ENCODE peak calls at places on chromosomes 13 and 19, in six cellular contexts. H is kidney, W is PC-3, T is ovary, R is brain microvascular endothelial cell, M is psoas muscle. I is an unnamed sample. For H3K36me3, the result is how much of the 10 kb centered on the place peaks cover.

GRCh38 chr19:5445667-5446066 is 9.6 kb upstream of the ZNRF4 start:
- DNase-seq in R (no peak), M (no peak), H (no peak), T (no peak), W (peak), I (no peak)

GRCh38 chr19:54231077-54231931 is 8.5 kb upstream of the LILRB3 start:
- DNase-seq in T (peak), R (peak), W (peak), M (peak), H (peak), I (peak)

GRCh38 chr13:75685239-75685697 is 49.1 kb downstream of the LMO7 start:
- DNase-seq in R (peak), W (peak), H (no peak), T (no peak), M (no peak), I (no peak)

GRCh38 chr19:37907735-37908066 is 693 bp downstream of the SIPA1L3 start:
- DNase-seq in M (no peak), H (no peak), T (no peak), R (no peak), W (no peak), I (no peak)

GRCh38 chr13:94599877-94600276 is 1.8 kb upstream of the GPR180 start:
- DNase-seq in T (no peak), M (no peak), R (no peak), W (no peak), H (no peak), I (no peak)

GRCh38 chr19:38799104-38799503 is 10.1 kb downstream of the LGALS7B start:
- DNase-seq in W (peak), T (no peak), R (no peak), M (peak), H (peak), I (no peak)

GRCh38 chr19:37218592-37218935 is 550 bp downstream of the ZNF383 start:
- DNase-seq in T (no peak), H (no peak), R (peak), M (no peak), W (no peak), I (no peak)

GRCh38 chr13:33859691-33860303 is 41.8 kb downstream of the RFC3 start:
- DNase-seq in W (no peak), R (no peak), M (no peak), T (no peak), H (no peak), I (no peak)

GRCh38 chr19:16836115-16836905 is 7.1 kb downstream of the SIN3B start:
- DNase-seq in M (no peak), R (peak), H (peak), W (no peak), T (no peak), I (peak)

GRCh38 chr13:73417012-73417615 is 358.3 kb downstream of the KLF5 start:
- DNase-seq in M (no peak), R (no peak), H (no peak), T (no peak), W (peak), I (no peak)

GRCh38 chr19:21492932-21493906 is 12.2 kb upstream of the ZNF429 start:
- DNase-seq in R (no peak), W (no peak), H (no peak), T (no peak), M (no peak), I (no peak)

GRCh38 chr19:20162821-20163220 is 4.2 kb upstream of the ZNF486 start:
- DNase-seq in W (no peak), T (no peak), R (no peak), H (no peak), M (no peak), I (no peak)

GRCh38 chr13:103960011-103960410 is 893.8 kb upstream of the SLC10A2 start:
- DNase-seq in T (no peak), H (no peak), M (no peak), R (no peak), W (no peak), I (no peak)

GRCh38 chr19:29516358-29516725 is 9.5 kb upstream of the VSTM2B start:
- DNase-seq in M (peak), T (no peak), H (peak), W (no peak), R (no peak), I (no peak)

GRCh38 chr13:24625324-24625723 is 54.9 kb upstream of the ATP12A start:
- DNase-seq in M (no peak), R (no peak), W (no peak), H (no peak), T (no peak), I (no peak)

GRCh38 chr19:18484992-18485391 is 36.9 kb downstream of the ELL start:
- DNase-seq in R (no peak), W (no peak), H (no peak), M (no peak), T (no peak), I (no peak)

GRCh38 chr19:18479964-18480723 is 41.7 kb downstream of the ELL start:
- DNase-seq in R (no peak), T (peak), M (peak), H (peak), W (no peak), I (peak)

GRCh38 chr19:18478545-18479311 is 40.8 kb upstream of the ISYNA1 start:
- DNase-seq in H (peak), R (peak), M (peak), T (peak), W (peak), I (peak)

GRCh38 chr19:18483119-18483518 is 38.8 kb downstream of the ELL start:
- DNase-seq in H (no peak), R (no peak), W (no peak), M (no peak), T (no peak), I (no peak)

GRCh38 chr19:18481505-18482222 is 40.2 kb downstream of the ELL start:
- DNase-seq in T (no peak), W (no peak), M (no peak), H (no peak), R (no peak), I (no peak)
- TF ChIP-seq CTCF in T (no peak), W (no peak), M (no peak), H (no peak), R (no peak), I (no peak)

GRCh38 chr19:45070861-45071544 is 5.3 kb downstream of the ZNF296 start:
- DNase-seq in M (no peak), R (no peak), W (no peak), T (no peak), H (no peak), I (no peak)

GRCh38 chr19:45070214-45070613 is 6.1 kb downstream of the ZNF296 start:
- DNase-seq in M (no peak), R (no peak), T (no peak), W (no peak), H (no peak), I (no peak)

GRCh38 chr19:45069056-45069455 is 7.2 kb downstream of the ZNF296 start:
- DNase-seq in T (no peak), W (peak), R (no peak), H (no peak), M (no peak), I (no peak)

GRCh38 chr19:45066921-45067661 is 9.2 kb downstream of the ZNF296 start:
- DNase-seq in T (no peak), H (no peak), W (no peak), M (no peak), R (no peak), I (no peak)

DNA sequence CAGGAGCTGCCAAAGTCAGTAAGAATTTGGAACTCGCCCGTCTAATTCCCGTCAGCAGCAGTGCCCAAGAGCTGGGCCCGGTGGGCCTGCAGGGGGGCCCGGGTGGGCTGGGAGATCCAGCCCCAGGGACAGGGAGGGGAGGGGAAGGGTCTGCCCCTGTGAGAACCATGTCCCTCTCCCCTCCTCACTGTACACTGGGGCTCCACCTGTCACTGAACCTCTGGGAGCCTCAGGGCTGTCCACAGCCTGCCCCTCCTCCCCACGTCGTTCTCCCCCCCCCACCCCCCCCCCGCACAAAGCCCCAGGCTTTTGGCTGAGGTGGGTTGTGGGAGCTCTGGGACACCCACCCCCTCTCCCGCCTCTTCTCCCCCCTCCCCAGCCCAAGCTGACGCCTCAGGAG is 8.2 kb downstream of the ZNF296 start:
- DNase-seq in T (no peak), R (no peak), W (no peak), M (no peak), H (no peak), I (no peak)
- H3K36me3 ChIP-seq in T (under half), R (half or more), W (under half), M (under half), H (under half), I (under half)

DNA sequence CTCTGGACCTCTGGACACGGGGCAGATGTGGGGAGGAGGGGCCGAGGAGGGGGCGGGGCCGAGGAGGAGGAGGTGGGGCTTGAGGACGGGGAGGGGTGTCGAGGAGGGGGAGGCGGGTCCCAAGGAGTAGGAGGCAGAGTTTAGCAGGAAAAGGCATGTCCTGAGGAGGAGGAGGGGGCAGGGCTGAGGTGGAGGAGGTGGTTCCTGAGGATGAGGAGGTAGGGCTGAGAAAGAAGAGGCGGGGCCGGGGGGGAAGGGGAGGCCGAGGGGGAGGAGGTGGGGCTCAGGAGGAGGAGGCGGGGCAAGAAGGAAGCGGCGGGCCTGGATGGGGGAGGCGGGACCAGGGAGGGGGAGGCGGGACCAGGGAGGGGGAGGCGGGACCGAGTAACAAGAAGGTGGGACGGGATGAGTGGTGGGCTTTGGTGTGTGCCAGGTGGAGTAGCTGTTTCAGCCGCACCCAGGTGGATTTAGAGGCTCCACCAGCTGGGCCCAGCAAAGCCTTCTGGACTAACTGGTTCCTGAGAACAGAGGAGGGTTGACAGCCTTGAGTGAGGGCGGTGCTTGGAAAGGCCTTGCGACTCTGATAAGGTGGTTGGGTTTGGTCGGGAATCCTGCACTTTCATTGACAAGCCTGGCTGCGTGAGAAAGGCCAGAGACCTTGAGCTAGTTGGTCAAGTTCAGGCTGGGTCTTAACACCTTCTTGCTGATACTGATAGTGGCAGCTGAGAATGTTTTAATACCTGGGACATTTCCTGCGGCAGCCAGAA is 7.7 kb downstream of the TECR start:
- DNase-seq in H (peak), T (peak), M (peak), W (peak), R (peak), I (peak)
- H3K4me3 ChIP-seq in H (no peak), T (no peak), M (no peak), W (peak), R (no peak), I (no peak)

GRCh38 chr19:51030631-51031030 is 4.2 kb downstream of the KLK12 start:
- DNase-seq in W (no peak), H (no peak), M (no peak), T (no peak), R (no peak), I (no peak)
- TF ChIP-seq CTCF in W (no peak), H (no peak), M (no peak), T (no peak), R (no peak), I (no peak)

GRCh38 chr13:45967589-45967988 is 85.0 kb downstream of the ZC3H13 start:
- DNase-seq in W (no peak), M (no peak), H (no peak), T (no peak), R (no peak), I (no peak)
- H3K36me3 ChIP-seq in W (under half), M (under half), H (under half), T (under half), R (under half), I (under half)

GRCh38 chr19:1511318-1511988 is 1.4 kb downstream of the ADAMTSL5 start:
- DNase-seq in M (no peak), H (no peak), W (no peak), T (no peak), R (no peak), I (no peak)

GRCh38 chr19:1512671-1513491 is at the start of gene ADAMTSL5:
- DNase-seq in T (no peak), W (peak), R (no peak), M (peak), H (no peak), I (peak)

GRCh38 chr19:1510807-1511206 is 2.0 kb downstream of the ADAMTSL5 start:
- DNase-seq in H (no peak), R (no peak), W (no peak), T (no peak), M (no peak), I (no peak)

GRCh38 chr19:1510442-1510806 is 2.4 kb downstream of the ADAMTSL5 start:
- DNase-seq in W (no peak), H (no peak), T (no peak), M (no peak), R (no peak), I (no peak)

GRCh38 chr19:1511989-1512338 is 855 bp downstream of the ADAMTSL5 start:
- DNase-seq in T (no peak), H (no peak), W (no peak), M (no peak), R (no peak), I (no peak)
- H3K4me3 ChIP-seq in T (no peak), H (no peak), W (no peak), M (peak), R (no peak), I (no peak)

DNA sequence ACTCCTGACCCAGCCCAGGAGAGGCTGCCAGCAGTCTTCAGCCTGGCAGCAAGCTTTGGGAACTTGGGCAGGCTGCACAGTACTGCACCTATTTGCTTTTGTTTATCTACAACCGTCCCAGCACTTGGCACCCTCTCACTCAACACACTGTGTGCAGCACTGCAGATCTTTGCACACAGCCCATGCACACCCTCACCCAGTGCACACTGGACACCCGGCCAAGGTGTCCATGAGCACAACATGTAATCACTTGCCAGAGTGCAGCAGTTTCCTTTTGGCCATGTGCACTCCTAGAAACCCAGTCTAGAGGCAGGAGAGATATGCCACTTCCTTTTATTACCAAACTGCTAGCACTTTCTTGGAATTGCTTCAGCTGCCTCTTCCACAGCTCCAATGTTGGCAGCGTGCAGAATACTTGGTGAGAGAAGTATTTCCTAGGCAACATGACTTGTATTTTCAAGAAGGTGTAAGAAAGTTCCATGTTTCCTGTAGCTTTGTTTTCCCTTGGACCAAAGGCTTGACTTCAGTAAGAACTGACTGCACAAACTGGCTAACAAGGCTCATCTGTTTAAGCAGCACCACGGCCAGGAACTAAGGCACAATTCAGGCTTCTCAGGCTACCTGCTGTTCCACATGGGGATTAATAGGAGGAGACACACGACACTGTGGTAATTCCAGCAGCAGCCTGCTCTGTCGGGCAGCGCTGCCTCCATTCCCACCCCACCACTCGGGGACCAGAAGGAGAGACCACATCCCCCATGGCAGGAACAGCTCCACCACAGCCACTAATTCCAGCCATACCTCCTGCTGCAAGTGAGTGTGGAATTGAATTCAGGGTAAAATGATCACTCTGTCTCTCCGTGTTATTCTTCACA is 15.3 kb downstream of the ATP7B start:
- DNase-seq in W (no peak), T (no peak), R (no peak), H (no peak), M (no peak), I (no peak)
- TF ChIP-seq CTCF in W (no peak), T (no peak), R (peak), H (no peak), M (peak), I (no peak)

GRCh38 chr13:110199046-110199831 is 107.7 kb downstream of the COL4A1 start:
- DNase-seq in H (no peak), T (peak), M (no peak), R (no peak), W (no peak), I (no peak)

GRCh38 chr13:110197041-110197440 is 109.9 kb downstream of the COL4A1 start:
- DNase-seq in H (no peak), R (no peak), W (no peak), T (no peak), M (no peak), I (no peak)

GRCh38 chr13:110197471-110197870 is 109.5 kb downstream of the COL4A1 start:
- DNase-seq in R (no peak), W (no peak), T (no peak), M (no peak), H (no peak), I (no peak)

GRCh38 chr13:110201114-110201513 is 105.8 kb downstream of the COL4A1 start:
- DNase-seq in W (no peak), H (no peak), R (no peak), T (no peak), M (no peak), I (no peak)

DNA sequence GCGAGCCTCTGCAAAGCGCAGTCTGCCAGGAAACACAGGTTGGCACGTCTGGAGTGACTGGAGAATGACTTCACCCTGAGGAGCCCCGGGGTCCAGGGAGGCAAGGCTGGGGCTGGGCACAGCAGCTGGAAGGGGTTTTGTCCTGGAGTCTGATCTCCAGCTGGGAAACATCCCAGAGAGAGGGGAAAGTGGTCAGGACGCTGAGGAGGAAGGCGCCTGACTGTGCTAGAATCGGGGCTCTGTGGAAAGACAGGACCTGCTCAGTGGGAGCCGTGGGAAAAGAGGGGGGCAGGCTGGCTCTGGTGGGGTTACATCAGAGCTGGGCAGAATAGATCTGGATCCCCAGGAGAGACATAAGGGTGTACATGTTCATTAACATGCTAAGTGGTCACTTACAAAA is 106.7 kb downstream of the COL4A1 start:
- DNase-seq in T (no peak), R (no peak), M (no peak), H (no peak), W (no peak), I (no peak)
- H3K36me3 ChIP-seq in T (under half), R (half or more), M (under half), H (half or more), W (under half), I (under half)

GRCh38 chr13:112885782-112886268 is 83.2 kb upstream of the MCF2L start:
- DNase-seq in W (peak), R (peak), M (peak), H (peak), T (peak), I (peak)
- H3K4me3 ChIP-seq in W (peak), R (peak), M (no peak), H (peak), T (no peak), I (no peak)

GRCh38 chr13:64471916-64472315 is 2758.2 kb downstream of the PCDH9 start:
- DNase-seq in M (no peak), W (peak), H (no peak), T (no peak), R (no peak), I (no peak)
- TF ChIP-seq CTCF in M (peak), W (peak), H (no peak), T (no peak), R (peak), I (no peak)